ENCODE peak calls at places on chromosomes 16 and 17, in seven cellular contexts. M is uterus; A is CD8-positive, alpha-beta T cell; E is HFFc6; N is ascending aorta; D is AG09309; O is PC-9. W is an unnamed sample.

GRCh38 chr17:9644910-9645751 is at the start of gene USP43:
- DNase-seq in M (no peak), A (peak), E (no peak), N (no peak), D (no peak), O (peak), W (peak)

GRCh38 chr16:64711026-64711425 is 410.8 kb downstream of the CDH11 start:
- DNase-seq in M (no peak), A (no peak), E (no peak), N (no peak), D (peak), O (no peak), W (no peak)

GRCh38 chr16:89530401-89531381 is 22.5 kb downstream of the SPG7 start:
- DNase-seq in M (no peak), A (no peak), E (no peak), N (no peak), D (no peak), O (no peak), W (no peak)

GRCh38 chr17:559699-560378 is 154.8 kb downstream of the VPS53 start:
- DNase-seq in M (no peak), A (no peak), E (peak), N (no peak), D (peak), O (peak), W (no peak)

GRCh38 chr17:52048503-52048902 is 110.0 kb downstream of the CA10 start:
- DNase-seq in M (no peak), A (no peak), E (no peak), N (no peak), D (no peak), O (no peak), W (no peak)

GRCh38 chr17:2964831-2965230 is 98.6 kb downstream of the OR1D5 start:
- DNase-seq in M (no peak), A (peak), E (no peak), N (no peak), D (no peak), O (no peak), W (no peak)

GRCh38 chr17:65703891-65704290 is 142.4 kb upstream of the AXIN2 start:
- DNase-seq in M (no peak), A (no peak), E (no peak), N (no peak), D (no peak), O (no peak), W (no peak)

GRCh38 chr17:33523577-33523981 is 230.5 kb upstream of the ASIC2 start:
- DNase-seq in M (peak), A (no peak), E (no peak), N (no peak), D (no peak), O (no peak), W (no peak)

GRCh38 chr17:37273419-37274051 is 102.2 kb upstream of the C17orf78 start:
- DNase-seq in M (no peak), A (no peak), E (peak), N (no peak), D (no peak), O (no peak), W (peak)

GRCh38 chr16:1619976-1620375 is 7.8 kb downstream of the CRAMP1 start:
- DNase-seq in M (no peak), A (no peak), E (no peak), N (no peak), D (no peak), O (no peak), W (no peak)

GRCh38 chr17:15404116-15404730 is 62.8 kb upstream of the TEKT3 start:
- DNase-seq in M (no peak), A (no peak), E (no peak), N (no peak), D (no peak), O (no peak), W (no peak)

GRCh38 chr17:17518019-17518418 is 21.8 kb upstream of the RASD1 start:
- DNase-seq in M (no peak), A (no peak), E (no peak), N (no peak), D (no peak), O (no peak), W (peak)

GRCh38 chr17:82118815-82119380 is 20.9 kb upstream of the FASN start:
- DNase-seq in M (no peak), A (no peak), E (no peak), N (no peak), D (no peak), O (no peak), W (no peak)

DNA sequence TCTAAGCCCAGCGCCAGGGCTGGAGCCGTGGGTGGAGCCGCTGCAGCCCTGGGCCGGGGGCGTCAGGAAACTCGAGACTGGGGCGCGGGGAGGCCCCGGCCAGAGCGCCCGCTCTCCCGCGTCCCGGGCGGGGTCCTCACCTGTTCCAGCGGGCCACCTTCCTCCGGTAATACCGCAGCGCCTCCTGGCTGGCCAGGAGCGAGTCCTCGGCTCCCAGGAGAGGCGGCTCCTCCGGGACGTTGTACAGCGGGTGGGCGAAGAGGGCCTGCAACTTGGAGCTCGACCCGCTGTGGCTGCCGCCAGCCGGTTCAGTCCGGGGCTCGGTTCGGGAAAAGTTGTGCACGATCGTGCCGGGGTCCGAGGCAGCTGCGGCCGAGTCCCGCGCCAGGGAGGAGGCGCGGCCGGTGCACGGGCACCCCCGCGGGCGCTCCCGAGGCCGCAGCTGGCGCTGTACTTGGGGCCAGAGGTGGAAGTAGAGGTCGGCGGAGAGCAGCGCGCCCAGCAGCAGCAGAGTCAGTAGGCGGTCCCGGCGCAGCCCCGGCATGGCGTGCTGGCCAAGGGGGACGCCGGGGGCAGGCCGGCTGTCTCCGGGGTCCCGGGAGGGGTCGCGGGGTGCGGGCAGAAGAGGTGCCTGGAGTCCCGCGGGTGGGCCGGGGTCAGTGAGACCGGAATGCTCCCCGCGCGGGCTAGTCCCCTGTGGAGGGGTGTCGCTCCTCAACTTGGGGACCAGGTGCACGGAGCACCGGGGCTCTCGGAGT is 865 bp downstream of the FAM20A start:
- DNase-seq in M (peak), A (no peak), E (no peak), N (no peak), D (no peak), O (no peak), W (peak)
- TF ChIP-seq CTCF in M (peak), A (no peak), E (no peak), N (no peak), D (peak), O (no peak), W (no peak)

GRCh38 chr17:36147601-36148000 is 28.8 kb downstream of the TBC1D3B start:
- DNase-seq in M (no peak), A (no peak), E (no peak), N (no peak), D (no peak), O (no peak), W (no peak)

GRCh38 chr17:36148559-36149295 is 27.7 kb downstream of the TBC1D3B start:
- DNase-seq in M (peak), A (peak), E (peak), N (no peak), D (no peak), O (no peak), W (peak)

GRCh38 chr17:36152639-36153120 is 23.8 kb downstream of the TBC1D3B start:
- DNase-seq in M (no peak), A (no peak), E (no peak), N (no peak), D (no peak), O (no peak), W (no peak)

GRCh38 chr17:36151891-36152638 is 24.4 kb downstream of the TBC1D3B start:
- DNase-seq in M (no peak), A (no peak), E (no peak), N (no peak), D (no peak), O (no peak), W (no peak)

DNA sequence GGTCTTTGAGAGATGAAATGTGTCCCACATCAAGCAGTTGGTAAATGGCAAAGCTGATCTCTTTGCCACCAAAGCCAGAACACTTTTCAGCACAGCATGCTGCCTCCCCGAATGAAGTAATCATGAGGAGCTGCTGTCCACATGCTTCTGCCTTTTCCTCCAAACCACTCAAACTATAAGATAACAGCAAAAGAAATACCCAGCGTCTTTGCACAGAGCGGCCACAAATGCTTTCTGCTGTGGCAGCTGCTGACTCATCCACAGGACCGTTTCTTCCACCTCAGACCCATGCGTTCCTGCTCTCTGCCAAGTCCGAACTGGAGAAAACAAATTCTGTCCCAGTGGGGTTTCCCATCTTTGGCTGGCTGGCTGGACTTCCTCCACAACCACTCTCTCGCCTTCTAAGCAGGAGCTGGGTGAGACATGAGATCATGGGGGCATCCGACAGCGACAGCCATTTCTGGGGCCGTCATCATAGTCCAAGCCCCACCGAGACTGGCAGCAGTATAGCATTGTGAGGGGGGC is 27.1 kb downstream of the TBC1D3B start:
- DNase-seq in M (peak), A (no peak), E (peak), N (no peak), D (peak), O (no peak), W (no peak)
- TF ChIP-seq CTCF in M (no peak), A (peak), E (peak), N (no peak), D (no peak), O (peak), W (no peak)

DNA sequence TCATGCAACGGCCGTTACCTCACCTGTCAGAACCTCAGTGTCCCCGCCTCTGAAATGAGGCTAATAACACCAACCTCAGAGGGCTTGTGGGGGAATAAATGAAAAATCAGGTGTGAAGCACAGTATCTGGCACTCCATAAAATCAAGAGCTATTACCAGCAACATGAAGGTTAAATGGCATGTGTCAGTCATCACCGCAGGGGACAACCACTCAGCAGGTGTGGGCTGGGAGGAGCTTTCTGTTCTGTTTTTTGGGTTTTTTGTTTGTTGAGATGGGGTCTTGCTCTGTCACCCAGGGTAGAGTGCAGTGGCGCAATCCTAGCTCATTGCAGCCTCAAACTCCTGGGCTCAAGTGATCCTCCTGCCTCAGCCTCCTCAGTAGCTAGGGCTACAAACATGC is 16.8 kb upstream of the KRT19 start:
- DNase-seq in M (no peak), A (no peak), E (no peak), N (no peak), D (no peak), O (no peak), W (no peak)
- TF ChIP-seq CTCF in M (no peak), A (no peak), E (no peak), N (no peak), D (no peak), O (no peak), W (no peak)

GRCh38 chr17:79914813-79915740 is 75.8 kb upstream of the CBX4 start:
- DNase-seq in M (no peak), A (no peak), E (no peak), N (no peak), D (no peak), O (no peak), W (no peak)

GRCh38 chr17:79916991-79917901 is 78.0 kb upstream of the CBX4 start:
- DNase-seq in M (no peak), A (no peak), E (no peak), N (no peak), D (no peak), O (no peak), W (no peak)

GRCh38 chr17:79913896-79914812 is 74.9 kb upstream of the CBX4 start:
- DNase-seq in M (no peak), A (no peak), E (no peak), N (no peak), D (no peak), O (no peak), W (no peak)

GRCh38 chr17:79916506-79916905 is 77.3 kb upstream of the CBX4 start:
- DNase-seq in M (no peak), A (no peak), E (no peak), N (no peak), D (no peak), O (no peak), W (no peak)

GRCh38 chr17:79915850-79916430 is 76.7 kb upstream of the CBX4 start:
- DNase-seq in M (no peak), A (no peak), E (peak), N (no peak), D (no peak), O (peak), W (no peak)
- TF ChIP-seq CTCF in M (peak), A (no peak), E (peak), N (no peak), D (peak), O (peak), W (no peak)